ENCODE peak calls at places on chromosome 12, in five cellular contexts. G is K562, A is H1, K is GM12878, I is HepG2. H is an unnamed sample.

GRCh38 chr12:124747426-124748161 is 116.1 kb downstream of the SCARB1 start:
- DNase-seq in G (no peak), A (no peak), I (peak; percentile 65), K (peak; percentile 45), H (no peak)

GRCh38 chr12:53725824-53726223 is 1.4 kb downstream of the CALCOCO1 start:
- DNase-seq in K (no peak), G (no peak), A (no peak), I (no peak), H (no peak)

GRCh38 chr12:2963760-2964292 is 4.6 kb downstream of the TEAD4 start:
- DNase-seq in G (no peak), K (no peak), I (peak; percentile 78), A (peak; percentile 78), H (peak; percentile 81)

GRCh38 chr12:116454950-116455447 is 104.2 kb upstream of the MAP1LC3B2 start:
- DNase-seq in A (no peak), G (no peak), I (no peak), K (no peak), H (no peak)

GRCh38 chr12:65168606-65169310 is 625 bp upstream of the LEMD3 start:
- DNase-seq in K (no peak), A (no peak), G (no peak), I (no peak), H (no peak)

GRCh38 chr12:106629797-106630669 is 47.2 kb downstream of the RFX4 start:
- DNase-seq in A (no peak), I (no peak), K (no peak), G (no peak), H (no peak)

GRCh38 chr12:70543444-70543843 is 93.8 kb downstream of the PTPRB start:
- DNase-seq in I (peak; percentile 41), G (no peak), K (no peak), A (no peak), H (peak; percentile 8)

GRCh38 chr12:106152334-106152733 is 13.6 kb upstream of the NUAK1 start:
- DNase-seq in G (no peak), A (no peak), I (no peak), K (no peak), H (no peak)

GRCh38 chr12:119245904-119246494 is 67.3 kb downstream of the HSPB8 start:
- DNase-seq in K (no peak), A (no peak), I (peak; percentile 20), G (no peak), H (no peak)

GRCh38 chr12:54298904-54299303 is 1.9 kb downstream of the NFE2 start:
- DNase-seq in I (no peak), G (peak; percentile 67), A (no peak), K (no peak), H (no peak)

GRCh38 chr12:105031061-105031807 is 45.1 kb downstream of the NOPCHAP1 start:
- DNase-seq in K (peak; percentile 56), G (no peak), A (no peak), I (no peak), H (no peak)

GRCh38 chr12:46073321-46073720 is 82.9 kb upstream of the SCAF11 start:
- DNase-seq in K (no peak), A (no peak), G (no peak), I (no peak), H (no peak)

GRCh38 chr12:47651368-47652254 is 54.2 kb downstream of the RPAP3 start:
- DNase-seq in I (peak; percentile 64), K (peak; percentile 23), G (peak; percentile 52), A (no peak), H (peak; percentile 73)

GRCh38 chr12:26938660-26939185 is 453 bp downstream of the FGFR1OP2 start:
- DNase-seq in G (no peak), I (peak; percentile 35), K (no peak), A (no peak), H (peak; percentile 72)

DNA sequence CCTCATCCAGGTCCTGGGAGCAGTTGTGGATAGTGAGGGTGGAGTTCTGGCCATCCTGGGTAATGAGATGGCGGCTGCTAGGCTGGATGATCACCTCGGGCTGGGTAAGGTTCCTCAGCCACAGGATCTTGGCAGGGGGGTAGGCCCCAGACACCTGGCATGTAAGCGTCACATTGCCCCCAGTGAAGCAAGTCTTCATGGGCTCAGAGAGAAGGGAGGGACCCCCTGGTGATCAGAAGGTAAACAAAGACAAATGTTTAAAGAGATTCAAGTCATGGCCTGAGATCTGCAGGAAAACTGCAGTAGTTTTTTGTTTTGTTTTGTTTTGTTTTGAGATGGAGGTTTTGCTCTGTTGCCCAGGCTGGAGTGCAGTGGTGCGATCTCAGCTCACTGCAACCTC is 12.8 kb upstream of the WSB2 start:
- DNase-seq in A (no peak), G (no peak), I (no peak), K (no peak), H (no peak)
- H3K4me3 ChIP-seq in A (no peak overlapping the region), G (no peak overlapping the region), I (no peak overlapping the region), K (no peak overlapping the region), H (no peak overlapping the region)

DNA sequence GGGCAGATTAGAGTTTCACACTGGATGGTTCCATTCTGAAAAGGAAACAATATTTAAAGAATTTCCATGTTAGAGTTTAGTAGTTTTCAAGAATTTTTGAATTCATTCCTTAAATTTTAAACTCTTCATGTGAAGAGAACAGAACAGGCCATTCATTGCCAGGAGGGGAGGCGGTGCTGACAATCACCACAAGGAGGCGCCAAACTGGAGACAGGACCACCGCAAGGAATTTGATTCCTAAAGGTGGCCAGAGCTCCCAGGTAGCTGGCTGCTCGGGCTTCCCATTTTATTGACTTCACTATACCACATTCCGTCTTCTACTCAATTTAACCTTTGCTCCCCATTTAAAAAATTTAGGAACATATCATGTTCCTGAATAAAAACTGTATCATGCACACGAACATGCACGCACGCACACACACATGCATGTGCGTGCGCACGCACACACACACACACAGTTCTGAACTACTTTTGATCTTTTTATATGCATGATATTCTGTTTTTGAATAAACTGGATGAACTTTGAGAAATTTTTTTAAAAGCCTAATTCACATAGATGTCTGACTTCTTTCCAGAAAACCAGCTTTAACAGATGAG is 101.2 kb downstream of the NELL2 start:
- DNase-seq in K (no peak), G (peak; percentile 52), I (peak; percentile 21), A (peak; percentile 36), H (peak; percentile 81)
- TF ChIP-seq CREB1 in K (no peak), G (no peak), I (no peak), A (no peak), H (no peak)

GRCh38 chr12:52009081-52009751 is 2.5 kb downstream of the TAMALIN start:
- DNase-seq in G (no peak), K (no peak), I (no peak), A (no peak), H (no peak)

GRCh38 chr12:52007982-52008510 is 1.3 kb downstream of the TAMALIN start:
- DNase-seq in I (no peak), A (no peak), K (no peak), G (no peak), H (no peak)

GRCh38 chr12:52006726-52007157 is at the start of gene TAMALIN:
- DNase-seq in G (no peak), I (no peak), A (no peak), K (no peak), H (peak; percentile 53)

GRCh38 chr12:52005903-52006703 is 643 bp upstream of the TAMALIN start:
- DNase-seq in K (peak; percentile 32), I (no peak), G (no peak), A (no peak), H (peak; percentile 73)

GRCh38 chr12:52007158-52007921 is 594 bp downstream of the TAMALIN start:
- DNase-seq in G (no peak), K (no peak), I (no peak), A (no peak), H (peak; percentile 49)
- TF ChIP-seq EZH2 in G (no peak), K (no peak), I (no peak), A (no peak), H (peak; percentile 59)

DNA sequence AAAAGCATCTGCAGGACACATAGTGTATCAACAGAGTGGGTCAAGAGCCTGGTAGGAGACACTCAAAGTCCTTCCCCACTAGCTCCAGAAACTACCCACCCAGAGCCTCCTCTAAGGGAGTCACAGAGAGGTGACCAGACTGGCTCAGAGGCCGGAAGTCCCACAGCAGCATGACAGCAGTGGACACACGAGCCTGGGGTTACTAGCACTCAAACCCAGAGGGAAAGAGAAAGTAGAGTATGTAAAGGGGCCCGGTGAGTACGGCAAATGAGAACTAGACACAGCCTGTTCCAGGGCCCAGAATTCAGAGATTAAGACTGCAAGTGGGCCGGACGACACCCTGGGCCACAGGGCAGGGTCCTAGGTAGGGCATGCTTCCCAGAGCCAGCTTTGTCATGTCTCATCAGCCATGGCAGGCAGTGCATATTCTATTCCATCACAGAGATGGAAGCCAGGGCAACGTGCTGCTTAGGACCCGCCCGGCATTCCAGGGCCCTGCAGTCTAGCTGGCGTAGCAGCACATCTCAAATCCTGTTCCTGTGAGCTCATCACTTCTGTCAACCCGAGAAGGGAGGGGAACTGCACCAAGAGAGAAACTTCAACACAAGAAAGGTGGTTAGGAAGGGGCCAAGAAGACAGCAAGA is 4.2 kb downstream of the IFFO1 start:
- DNase-seq in I (no peak), G (no peak), K (no peak), A (no peak), H (no peak)
- H3K4me3 ChIP-seq in I (no peak overlapping the region), G (no peak overlapping the region), K (no peak overlapping the region), A (no peak overlapping the region), H (no peak overlapping the region)

DNA sequence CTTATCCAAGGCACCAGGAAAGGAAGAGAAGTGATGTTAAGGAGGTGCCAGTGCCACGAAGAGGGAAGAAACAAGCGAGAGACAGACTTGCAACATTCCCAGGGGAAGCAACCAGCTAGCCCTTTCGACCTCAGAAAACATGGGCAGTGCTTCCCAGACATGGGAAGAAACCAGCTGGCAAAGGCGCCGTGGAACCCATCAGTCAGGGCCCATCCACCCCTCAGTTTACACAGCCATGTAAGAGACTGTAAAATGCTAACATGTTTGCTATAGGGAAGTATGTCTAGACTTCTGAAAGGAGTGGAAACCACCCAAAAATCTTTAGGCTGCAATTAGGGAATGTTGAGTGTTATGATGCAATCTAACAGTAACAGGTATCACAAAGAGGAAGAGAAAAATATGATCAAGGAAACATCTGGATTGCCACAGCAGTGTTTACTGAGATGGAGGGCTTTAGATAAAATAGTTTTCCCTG is 26.3 kb downstream of the ANAPC5 start:
- DNase-seq in I (no peak), A (no peak), G (no peak), K (no peak), H (no peak)
- TF ChIP-seq CREB1 in I (no peak), A (no peak), G (no peak), K (no peak), H (no peak)

GRCh38 chr12:4268549-4269181 is 4.9 kb upstream of the CCND2 start:
- DNase-seq in K (no peak), G (peak; percentile 18), A (no peak), I (no peak), H (no peak)
- TF ChIP-seq EZH2 in K (no peak), G (peak; percentile 65), A (peak; percentile 55), I (peak; percentile 96), H (peak; percentile 23)